ENCODE peak calls at places on chromosome 10, in eight cellular contexts. S is lung, E is A549, N is neural progenitor cell, U is fibroblast of lung, W is OCI-LY7, G is endothelial cell of umbilical vein, A is left lung. X is an unnamed sample.

GRCh38 chr10:110448682-110449418 is 48.9 kb upstream of the DUSP5 start:
- DNase-seq in S (no peak), E (no peak), N (no peak), U (peak; percentile 40), W (no peak), G (no peak), A (no peak), X (no peak)

GRCh38 chr10:88332526-88333265 is 250.4 kb downstream of the RNLS start:
- DNase-seq in S (no peak), E (no peak), N (no peak), U (no peak), W (peak; percentile 45), G (no peak), A (no peak), X (no peak)

GRCh38 chr10:124313374-124313773 is 105.3 kb downstream of the OAT start:
- DNase-seq in S (no peak), E (no peak), N (no peak), U (no peak), W (no peak), G (no peak), A (no peak), X (no peak)

GRCh38 chr10:72328045-72328828 is 26.5 kb downstream of the DNAJB12 start:
- DNase-seq in S (peak; percentile 69), E (peak; percentile 63), N (peak; percentile 82), U (peak; percentile 79), W (peak; percentile 68), G (peak; percentile 72), A (no peak), X (peak; percentile 77)

GRCh38 chr10:52221937-52222336 is 92.1 kb upstream of the DKK1 start:
- DNase-seq in S (no peak), E (no peak), N (no peak), U (no peak), W (no peak), G (no peak), A (no peak), X (no peak)

GRCh38 chr10:117964528-117964927 is 82.2 kb downstream of the RAB11FIP2 start:
- DNase-seq in S (no peak), E (no peak), N (no peak), U (no peak), W (no peak), G (no peak), A (no peak), X (no peak)

GRCh38 chr10:118543714-118544400 is 51.6 kb downstream of the PRLHR start:
- DNase-seq in S (peak; percentile 35), E (peak; percentile 69), N (peak; percentile 68), U (no peak), W (peak; percentile 33), G (peak; percentile 11), A (no peak), X (no peak)

GRCh38 chr10:125209591-125210373 is 49.4 kb upstream of the CTBP2 start:
- DNase-seq in S (no peak), E (no peak), N (no peak), U (peak; percentile 31), W (no peak), G (peak; percentile 9), A (no peak), X (no peak)

GRCh38 chr10:124646483-124647352 is 97.5 kb downstream of the FAM53B start:
- DNase-seq in S (peak; percentile 79), E (peak; percentile 25), N (no peak), U (peak; percentile 86), W (no peak), G (peak; percentile 95), A (peak; percentile 87), X (peak; percentile 64)

GRCh38 chr10:32190890-32191491 is 134.8 kb upstream of the KIF5B start:
- DNase-seq in S (no peak), E (no peak), N (peak; percentile 26), U (peak; percentile 57), W (peak; percentile 71), G (peak; percentile 76), A (no peak), X (no peak)

GRCh38 chr10:75431180-75432111 is at the start of gene LRMDA:
- DNase-seq in S (peak; percentile 57), E (peak; percentile 46), N (peak; percentile 65), U (no peak), W (no peak), G (no peak), A (peak; percentile 94), X (peak; percentile 66)

GRCh38 chr10:37857287-37858211 is at the start of gene ZNF248:
- DNase-seq in S (peak; percentile 94), E (peak; percentile 81), N (no peak), U (peak; percentile 97), W (peak; percentile 97), G (peak; percentile 97), A (peak; percentile 99), X (peak; percentile 96)

GRCh38 chr10:497898-498451 is 191.5 kb downstream of the DIP2C start:
- DNase-seq in S (no peak), E (no peak), N (no peak), U (no peak), W (no peak), G (no peak), A (no peak), X (no peak)

GRCh38 chr10:127406018-127406550 is 143.0 kb upstream of the NPS start:
- DNase-seq in S (no peak), E (no peak), N (no peak), U (no peak), W (no peak), G (no peak), A (no peak), X (no peak)

GRCh38 chr10:127400216-127400615 is 148.9 kb upstream of the NPS start:
- DNase-seq in S (no peak), E (no peak), N (no peak), U (no peak), W (no peak), G (no peak), A (no peak), X (no peak)

GRCh38 chr10:127405221-127405620 is 143.9 kb upstream of the NPS start:
- DNase-seq in S (no peak), E (no peak), N (no peak), U (peak; percentile 65), W (no peak), G (peak; percentile 53), A (no peak), X (no peak)

GRCh38 chr10:127399635-127400034 is 149.5 kb upstream of the NPS start:
- DNase-seq in S (no peak), E (no peak), N (no peak), U (no peak), W (no peak), G (no peak), A (no peak), X (no peak)

GRCh38 chr10:127402596-127403409 is 146.3 kb upstream of the NPS start:
- DNase-seq in S (no peak), E (no peak), N (no peak), U (peak; percentile 72), W (no peak), G (no peak), A (no peak), X (no peak)
- TF ChIP-seq CTCF in S (no peak), E (no peak), N (no peak), U (no peak), W (no peak), G (no peak), A (no peak), X (no peak)

GRCh38 chr10:58178811-58179210 is 88.9 kb downstream of the IPMK start:
- DNase-seq in S (no peak), E (no peak), N (no peak), U (peak; percentile 31), W (no peak), G (peak; percentile 17), A (no peak), X (no peak)

GRCh38 chr10:58184120-58184670 is 83.5 kb downstream of the IPMK start:
- DNase-seq in S (no peak), E (no peak), N (no peak), U (no peak), W (no peak), G (no peak), A (no peak), X (no peak)

GRCh38 chr10:58179238-58179637 is 88.5 kb downstream of the IPMK start:
- DNase-seq in S (no peak), E (no peak), N (no peak), U (peak; percentile 5), W (no peak), G (peak; percentile 12), A (no peak), X (no peak)

GRCh38 chr10:58177362-58177947 is 90.2 kb downstream of the IPMK start:
- DNase-seq in S (no peak), E (peak; percentile 16), N (no peak), U (peak; percentile 64), W (peak; percentile 35), G (peak; percentile 44), A (no peak), X (no peak)

DNA sequence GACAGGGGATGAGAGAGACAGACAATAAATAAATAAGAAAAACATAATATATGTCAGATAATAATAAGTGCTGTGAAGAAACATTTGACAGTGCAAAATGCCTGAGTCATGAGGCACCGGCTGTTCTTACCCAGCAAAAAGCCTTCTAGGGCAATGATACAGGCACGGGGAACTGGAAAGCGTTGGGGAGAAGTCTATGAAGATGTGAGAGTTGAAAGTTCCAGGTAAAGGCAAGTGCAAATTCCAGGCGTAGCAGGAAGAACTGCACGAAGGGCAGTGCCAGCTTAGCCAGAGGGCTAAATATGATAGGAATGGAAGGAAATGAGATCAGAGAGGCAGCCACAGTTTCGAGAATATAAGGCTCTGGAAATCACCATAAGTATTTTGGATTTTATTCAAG is 87.1 kb downstream of the IPMK start:
- DNase-seq in S (no peak), E (no peak), N (no peak), U (no peak), W (no peak), G (no peak), A (no peak), X (no peak)
- H3K4me1 ChIP-seq in S (no peaks in the 10 kb centered on the region), E (peaks cover 27% of the 10 kb centered on the region), N (no peaks in the 10 kb centered on the region), U (no peaks in the 10 kb centered on the region), W (no peaks in the 10 kb centered on the region), G (no peaks in the 10 kb centered on the region), A (no peaks in the 10 kb centered on the region), X (no peaks in the 10 kb centered on the region)

DNA sequence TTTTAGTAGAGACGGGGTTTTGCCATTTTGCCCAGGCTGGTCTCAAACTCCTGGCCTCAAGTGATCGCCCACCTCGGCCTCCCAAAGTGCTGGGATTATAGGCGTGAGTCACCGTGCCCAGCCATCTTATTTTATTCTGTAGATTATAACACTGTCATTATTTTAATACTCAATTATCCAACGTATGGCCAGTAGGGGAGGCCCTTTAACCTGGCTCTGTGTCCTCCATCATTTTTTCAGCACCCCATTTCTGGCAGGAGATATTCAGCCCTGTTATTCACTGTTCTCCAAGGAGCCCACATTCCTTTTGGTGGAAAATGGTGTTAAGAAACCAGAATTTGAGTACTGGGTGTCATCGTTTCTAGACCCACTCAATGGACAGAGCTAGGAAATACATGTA is 31.5 kb downstream of the PDSS1 start:
- DNase-seq in S (peak; percentile 1), E (no peak), N (no peak), U (no peak), W (no peak), G (no peak), A (no peak), X (no peak)
- TF ChIP-seq CTCF in S (no peak), E (no peak), N (no peak), U (no peak), W (peak; percentile 63), G (no peak), A (no peak), X (no peak)

DNA sequence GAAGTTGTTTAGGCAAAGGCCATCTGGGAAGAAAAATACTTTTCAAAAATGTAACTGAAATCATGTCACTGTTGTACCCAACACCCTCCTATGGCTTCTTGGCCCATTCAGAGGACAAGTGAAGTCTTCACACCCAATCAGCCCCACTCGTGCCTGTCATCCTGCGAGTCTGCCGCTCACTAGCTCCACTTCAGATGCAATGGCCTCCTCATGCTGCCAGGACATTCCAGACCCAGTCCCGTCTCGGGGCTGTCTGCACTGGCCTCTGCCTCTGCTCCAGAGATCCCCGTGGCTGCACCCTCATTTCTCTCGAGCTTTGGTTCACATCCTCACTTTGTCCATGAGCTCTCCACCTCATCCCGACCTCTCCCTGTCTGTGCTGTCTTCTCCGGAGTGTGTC is 227.1 kb downstream of the KCNMA1 start:
- DNase-seq in S (no peak), E (no peak), N (no peak), U (no peak), W (no peak), G (no peak), A (no peak), X (no peak)
- H3K4me1 ChIP-seq in S (peaks cover 8% of the 10 kb centered on the region), E (peaks cover 17% of the 10 kb centered on the region), N (peaks cover 12% of the 10 kb centered on the region), U (peaks cover 21% of the 10 kb centered on the region), W (no peaks in the 10 kb centered on the region), G (peaks cover 4% of the 10 kb centered on the region), A (peaks cover 8% of the 10 kb centered on the region), X (peaks cover 13% of the 10 kb centered on the region)

X was measured in mucosa of descending colon.